ENCODE peak calls at places on chromosomes 7 and 10, in six cellular contexts. R, K, Q, F, M and H are unnamed samples.
A peak's percentile ranks its signal among the peaks of the same experiment; 100 is the strongest.

GRCh38 chr10:125370578-125370977 is 210.2 kb upstream of the CTBP2 start:
- DNase-seq in R (no peak), F (no peak), M (no peak), Q (no peak), K (no peak), H (no peak)

GRCh38 chr10:122854648-122855047 is 9.0 kb upstream of the CUZD1 start:
- DNase-seq in M (no peak), Q (no peak), R (no peak), K (peak; percentile 38), F (no peak), H (no peak)

GRCh38 chr10:50988792-50989191 is 85.5 kb upstream of the PRKG1 start:
- DNase-seq in K (peak; percentile 64), Q (no peak), M (no peak), R (no peak), F (no peak), H (no peak)

GRCh38 chr10:84574101-84574500 is 245.7 kb downstream of the CCSER2 start:
- DNase-seq in K (no peak), F (no peak), Q (no peak), M (no peak), R (no peak), H (no peak)

GRCh38 chr10:122128357-122128756 is 139.4 kb downstream of the TACC2 start:
- DNase-seq in K (peak; percentile 66), M (no peak), Q (no peak), F (peak; percentile 44), R (peak; percentile 76), H (no peak)

GRCh38 chr10:24866615-24867583 is 85.5 kb downstream of the PRTFDC1 start:
- DNase-seq in Q (no peak), K (peak; percentile 72), F (peak; percentile 27), M (no peak), R (peak; percentile 47), H (no peak)

GRCh38 chr10:71810048-71810750 is 36.9 kb upstream of the VSIR start:
- DNase-seq in R (no peak), Q (no peak), F (no peak), K (no peak), M (no peak), H (no peak)

GRCh38 chr7:126378642-126379041 is 874.1 kb downstream of the GRM8 start:
- DNase-seq in K (no peak), R (no peak), Q (no peak), F (no peak), M (no peak), H (no peak)

GRCh38 chr7:44729949-44730590 is 18.6 kb upstream of the ZMIZ2 start:
- DNase-seq in R (no peak), K (no peak), M (no peak), Q (no peak), F (no peak), H (no peak)

GRCh38 chr10:104680467-104681401 is 39.6 kb downstream of the SORCS3 start:
- DNase-seq in K (no peak), F (peak; percentile 11), M (no peak), R (no peak), Q (peak; percentile 55), H (no peak)